ENCODE peak calls at places on chromosomes 16 and 17, in ten cellular contexts. H is non-pigmented ciliary epithelial cell; A is neural crest cell; S is activated T-cell treated with anti-CD3 and anti-CD28 coated beads for 1 hour; E is ACHN; Y is cardiac muscle cell; N is stimulated activated CD4-positive, alpha-beta T cell treated with anti-CD3 and anti-CD28 coated beads, Interleukin-12 subunit alpha, Interleukin-12 subunit beta, amount 100 ng/mL, for 24 hours; X is NCI-H510A treated with DMSO at 0.1 percent for 48 hours; D is RCC 7860; Q is A172. P is an unnamed sample.

GRCh38 chr17:46819906-46820351 is 1.4 kb upstream of the WNT3 start:
- DNase-seq in Q (no peak), N (no peak), X (no peak), A (no peak), S (no peak), Y (no peak), D (no peak), H (no peak), E (no peak), P (no peak)

GRCh38 chr17:50148226-50149098 is 2.0 kb downstream of the PPP1R9B start:
- DNase-seq in N (peak), Q (no peak), A (no peak), H (no peak), X (no peak), E (peak), Y (peak), D (peak), S (peak), P (no peak)

GRCh38 chr17:31584436-31585279 is 193.2 kb downstream of the RAB11FIP4 start:
- DNase-seq in X (no peak), A (no peak), Y (no peak), H (no peak), Q (no peak), S (no peak), E (no peak), N (no peak), D (no peak), P (no peak)

GRCh38 chr17:55545765-55546164 is 34.5 kb upstream of the SMIM36 start:
- DNase-seq in S (no peak), H (no peak), X (no peak), A (no peak), Y (no peak), N (no peak), E (no peak), Q (no peak), D (no peak), P (no peak)

GRCh38 chr16:2339521-2340484 is 725 bp downstream of the ABCA3 start:
- DNase-seq in E (peak), Q (peak), N (peak), S (no peak), A (peak), Y (peak), H (no peak), D (no peak), X (no peak), P (no peak)

GRCh38 chr17:67123692-67124091 is 79.3 kb downstream of the CACNG1 start:
- DNase-seq in N (no peak), D (no peak), Y (no peak), S (no peak), Q (no peak), A (no peak), X (no peak), E (no peak), H (no peak), P (no peak)

GRCh38 chr17:66949501-66949900 is 15.0 kb upstream of the CACNG4 start:
- DNase-seq in D (peak), H (no peak), Y (no peak), S (no peak), N (no peak), A (no peak), Q (no peak), E (no peak), X (peak), P (no peak)

GRCh38 chr16:79600636-79601091 is at the start of gene MAF:
- DNase-seq in S (peak), A (peak), X (peak), E (peak), Y (peak), D (peak), H (peak), Q (peak), N (peak), P (no peak)

GRCh38 chr17:39702901-39703893 is 3.3 kb downstream of the ERBB2 start:
- DNase-seq in X (peak), H (no peak), S (no peak), N (no peak), Q (no peak), A (no peak), Y (no peak), D (no peak), E (no peak), P (no peak)

GRCh38 chr16:12314786-12315185 is 338.3 kb downstream of the SNX29 start:
- DNase-seq in X (no peak), A (no peak), N (no peak), Y (no peak), S (no peak), H (no peak), E (no peak), D (no peak), Q (no peak), P (no peak)

GRCh38 chr17:63276821-63277220 is 169.3 kb downstream of the CYB561 start:
- DNase-seq in S (no peak), A (no peak), Q (peak), X (no peak), E (no peak), H (no peak), Y (peak), D (no peak), N (no peak), P (no peak)